ENCODE peak calls at places on chromosomes 5 and 9, in five cellular contexts. One of them, this sample, is unnamed.
A peak's percentile ranks its signal among the peaks of the same experiment; 100 is the strongest.

GRCh38 chr5:174688441-174689354 is 35.7 kb upstream of the MSX2 start:
- DNase-seq in astrocyte of the spinal cord: no peak
- DNase-seq in body of pancreas: no peak
- DNase-seq in AG10803: no peak
- DNase-seq in lower lobe of right lung: no peak
- DNase-seq in this sample: no peak

GRCh38 chr5:149053027-149053705 is 9.7 kb downstream of the SH3TC2 start:
- DNase-seq in astrocyte of the spinal cord: peak; percentile 75
- DNase-seq in body of pancreas: no peak
- DNase-seq in lower lobe of right lung: no peak
- DNase-seq in AG10803: peak; percentile 77
- DNase-seq in this sample: no peak

GRCh38 chr5:76402251-76402879 is 720 bp upstream of the IQGAP2 start:
- DNase-seq in lower lobe of right lung: peak; percentile 80
- DNase-seq in body of pancreas: peak; percentile 58
- DNase-seq in astrocyte of the spinal cord: peak; percentile 13
- DNase-seq in AG10803: no peak
- DNase-seq in this sample: peak; percentile 59

GRCh38 chr5:130923543-130924159 is 241.4 kb downstream of the HINT1 start:
- DNase-seq in body of pancreas: no peak
- DNase-seq in AG10803: peak; percentile 58
- DNase-seq in astrocyte of the spinal cord: no peak
- DNase-seq in lower lobe of right lung: no peak
- DNase-seq in this sample: no peak

GRCh38 chr9:99030082-99030481 is 74.8 kb upstream of the TGFBR1 start:
- DNase-seq in AG10803: peak; percentile 99
- DNase-seq in astrocyte of the spinal cord: peak; percentile 92
- DNase-seq in body of pancreas: no peak
- DNase-seq in lower lobe of right lung: no peak
- DNase-seq in this sample: no peak

GRCh38 chr9:124320062-124320973 is 62.6 kb downstream of the NEK6 start:
- DNase-seq in lower lobe of right lung: peak; percentile 69
- DNase-seq in astrocyte of the spinal cord: peak; percentile 40
- DNase-seq in body of pancreas: peak; percentile 76
- DNase-seq in AG10803: peak; percentile 56
- DNase-seq in this sample: peak; percentile 82

GRCh38 chr5:132362086-132362485 is 7.4 kb upstream of the SLC22A5 start:
- DNase-seq in body of pancreas: no peak
- DNase-seq in astrocyte of the spinal cord: no peak
- DNase-seq in lower lobe of right lung: no peak
- DNase-seq in AG10803: no peak
- DNase-seq in this sample: no peak

GRCh38 chr5:28788954-28789353 is 1750.6 kb upstream of the CDH9 start:
- DNase-seq in body of pancreas: no peak
- DNase-seq in astrocyte of the spinal cord: no peak
- DNase-seq in lower lobe of right lung: no peak
- DNase-seq in AG10803: no peak
- DNase-seq in this sample: no peak

GRCh38 chr9:26112724-26113123 is 434.5 kb upstream of the TUSC1 start:
- DNase-seq in astrocyte of the spinal cord: no peak
- DNase-seq in lower lobe of right lung: no peak
- DNase-seq in body of pancreas: no peak
- DNase-seq in AG10803: peak; percentile 5
- DNase-seq in this sample: no peak

GRCh38 chr9:81522721-81523551 is 166.4 kb downstream of the TLE1 start:
- DNase-seq in lower lobe of right lung: no peak
- DNase-seq in AG10803: peak; percentile 73
- DNase-seq in astrocyte of the spinal cord: peak; percentile 71
- DNase-seq in body of pancreas: peak; percentile 46
- DNase-seq in this sample: no peak

GRCh38 chr5:100761192-100761591 is 141.9 kb downstream of the ST8SIA4 start:
- DNase-seq in body of pancreas: no peak
- DNase-seq in lower lobe of right lung: no peak
- DNase-seq in astrocyte of the spinal cord: peak; percentile 13
- DNase-seq in AG10803: no peak
- DNase-seq in this sample: no peak

GRCh38 chr5:96177303-96177869 is 215.7 kb upstream of the ELL2 start:
- DNase-seq in astrocyte of the spinal cord: peak; percentile 75
- DNase-seq in body of pancreas: no peak
- DNase-seq in AG10803: peak; percentile 67
- DNase-seq in lower lobe of right lung: no peak
- DNase-seq in this sample: no peak

GRCh38 chr5:133482033-133482432 is 130.3 kb downstream of the FSTL4 start:
- DNase-seq in lower lobe of right lung: no peak
- DNase-seq in AG10803: no peak
- DNase-seq in astrocyte of the spinal cord: no peak
- DNase-seq in body of pancreas: no peak
- DNase-seq in this sample: no peak

GRCh38 chr5:128541385-128541784 is 3.3 kb upstream of the FBN2 start:
- DNase-seq in AG10803: no peak
- DNase-seq in body of pancreas: no peak
- DNase-seq in lower lobe of right lung: no peak
- DNase-seq in astrocyte of the spinal cord: no peak
- DNase-seq in this sample: no peak

GRCh38 chr9:128276574-128277270 is 646 bp downstream of the SWI5 start:
- DNase-seq in AG10803: peak; percentile 30
- DNase-seq in astrocyte of the spinal cord: peak; percentile 25
- DNase-seq in lower lobe of right lung: no peak
- DNase-seq in body of pancreas: peak; percentile 31
- DNase-seq in this sample: peak; percentile 31

GRCh38 chr5:92364986-92365550 is 982.0 kb upstream of the ARRDC3 start:
- DNase-seq in body of pancreas: no peak
- DNase-seq in astrocyte of the spinal cord: peak; percentile 86
- DNase-seq in AG10803: peak; percentile 78
- DNase-seq in lower lobe of right lung: no peak
- DNase-seq in this sample: no peak

GRCh38 chr9:93501406-93501805 is 48.0 kb upstream of the FAM120AOS start:
- DNase-seq in astrocyte of the spinal cord: peak; percentile 46
- DNase-seq in lower lobe of right lung: no peak
- DNase-seq in body of pancreas: no peak
- DNase-seq in AG10803: peak; percentile 28
- DNase-seq in this sample: no peak

GRCh38 chr9:72354704-72355103 is 10.3 kb downstream of the ZFAND5 start:
- DNase-seq in body of pancreas: no peak
- DNase-seq in lower lobe of right lung: no peak
- DNase-seq in astrocyte of the spinal cord: no peak
- DNase-seq in AG10803: no peak
- DNase-seq in this sample: no peak

GRCh38 chr5:16025681-16026080 is 153.9 kb downstream of the MARCHF11 start:
- DNase-seq in lower lobe of right lung: no peak
- DNase-seq in astrocyte of the spinal cord: no peak
- DNase-seq in body of pancreas: no peak
- DNase-seq in AG10803: peak; percentile 9
- DNase-seq in this sample: no peak

GRCh38 chr5:138725885-138726457 is 27.3 kb upstream of the CTNNA1 start:
- DNase-seq in astrocyte of the spinal cord: no peak
- DNase-seq in body of pancreas: no peak
- DNase-seq in AG10803: peak; percentile 22
- DNase-seq in lower lobe of right lung: no peak
- DNase-seq in this sample: no peak

DNA sequence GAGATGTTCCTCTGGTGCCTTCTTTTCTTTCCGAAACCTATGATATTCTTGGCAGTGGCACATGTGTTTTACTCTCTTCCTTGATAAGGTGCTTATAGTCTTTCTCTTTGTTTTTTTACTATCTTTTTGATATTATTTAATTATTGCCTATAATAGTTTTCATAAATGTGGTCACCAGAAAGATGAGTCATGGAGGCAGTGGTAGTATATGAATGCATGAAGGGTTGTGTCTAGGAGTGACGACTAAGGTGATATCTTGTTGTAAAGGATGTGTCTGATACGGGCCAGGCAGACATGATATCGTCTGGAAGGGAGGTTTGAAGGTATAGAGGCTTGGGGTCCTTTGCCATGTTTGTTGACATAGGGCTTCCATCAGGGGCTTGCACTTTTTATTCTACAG is 36.8 kb downstream of the SLC44A1 start:
- DNase-seq in AG10803: no peak
- DNase-seq in astrocyte of the spinal cord: no peak
- DNase-seq in body of pancreas: no peak
- DNase-seq in lower lobe of right lung: no peak
- DNase-seq in this sample: no peak
- TF ChIP-seq CTCF in AG10803: no peak
- TF ChIP-seq CTCF in astrocyte of the spinal cord: no peak
- TF ChIP-seq CTCF in body of pancreas: no peak
- TF ChIP-seq CTCF in lower lobe of right lung: no peak
- TF ChIP-seq CTCF in this sample: no peak

GRCh38 chr9:3894764-3895163 is 369.0 kb upstream of the RFX3 start:
- DNase-seq in lower lobe of right lung: no peak
- DNase-seq in AG10803: peak; percentile 88
- DNase-seq in astrocyte of the spinal cord: peak; percentile 94
- DNase-seq in body of pancreas: no peak
- DNase-seq in this sample: no peak
- TF ChIP-seq CTCF in lower lobe of right lung: no peak
- TF ChIP-seq CTCF in AG10803: no peak
- TF ChIP-seq CTCF in astrocyte of the spinal cord: no peak
- TF ChIP-seq CTCF in body of pancreas: no peak
- TF ChIP-seq CTCF in this sample: no peak

DNA sequence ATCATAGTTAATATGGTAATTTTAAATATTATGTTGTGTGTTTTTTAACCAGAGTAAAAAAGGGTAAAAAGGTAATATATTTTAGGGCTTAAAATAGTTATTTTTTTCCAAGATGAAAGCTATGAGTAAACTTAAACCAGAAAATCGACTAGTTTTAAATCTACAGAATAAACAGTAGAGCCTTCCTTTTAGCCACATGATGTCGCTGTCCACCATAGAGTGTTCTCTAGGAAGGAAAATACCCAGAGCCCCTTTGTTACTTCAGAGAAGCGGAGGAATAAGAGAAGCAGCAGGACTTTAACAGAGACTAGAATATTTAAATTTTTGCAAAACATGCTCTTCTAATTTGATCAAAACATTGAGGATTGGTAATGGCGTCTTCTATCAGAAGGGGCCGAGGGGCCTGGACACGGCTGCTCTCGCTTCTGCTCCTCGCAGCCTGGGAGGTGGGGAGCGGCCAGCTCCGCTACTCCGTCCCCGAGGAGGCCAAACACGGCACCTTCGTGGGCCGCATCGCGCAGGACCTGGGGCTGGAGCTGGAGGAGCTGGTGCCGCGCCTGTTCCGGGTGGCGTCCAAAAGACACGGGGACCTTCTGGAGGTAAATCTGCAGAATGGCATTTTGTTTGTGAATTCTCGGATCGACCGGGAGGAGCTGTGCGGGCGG is at the start of gene PCDHA2:
- DNase-seq in lower lobe of right lung: no peak
- DNase-seq in AG10803: no peak
- DNase-seq in body of pancreas: no peak
- DNase-seq in astrocyte of the spinal cord: no peak
- DNase-seq in this sample: no peak
- TF ChIP-seq CTCF in lower lobe of right lung: no peak
- TF ChIP-seq CTCF in AG10803: no peak
- TF ChIP-seq CTCF in body of pancreas: no peak
- TF ChIP-seq CTCF in astrocyte of the spinal cord: no peak
- TF ChIP-seq CTCF in this sample: no peak

GRCh38 chr5:151889614-151890013 is 35.0 kb downstream of the GLRA1 start:
- DNase-seq in lower lobe of right lung: no peak
- DNase-seq in astrocyte of the spinal cord: no peak
- DNase-seq in AG10803: no peak
- DNase-seq in body of pancreas: no peak
- DNase-seq in this sample: no peak

GRCh38 chr5:151892393-151892792 is 32.3 kb downstream of the GLRA1 start:
- DNase-seq in lower lobe of right lung: no peak
- DNase-seq in AG10803: no peak
- DNase-seq in body of pancreas: no peak
- DNase-seq in astrocyte of the spinal cord: no peak
- DNase-seq in this sample: no peak

GRCh38 chr5:151885138-151885908 is 39.3 kb downstream of the GLRA1 start:
- DNase-seq in AG10803: no peak
- DNase-seq in body of pancreas: no peak
- DNase-seq in lower lobe of right lung: no peak
- DNase-seq in astrocyte of the spinal cord: no peak
- DNase-seq in this sample: no peak

GRCh38 chr5:151886741-151887261 is 37.9 kb downstream of the GLRA1 start:
- DNase-seq in AG10803: peak; percentile 9
- DNase-seq in body of pancreas: no peak
- DNase-seq in lower lobe of right lung: no peak
- DNase-seq in astrocyte of the spinal cord: no peak
- DNase-seq in this sample: no peak

DNA sequence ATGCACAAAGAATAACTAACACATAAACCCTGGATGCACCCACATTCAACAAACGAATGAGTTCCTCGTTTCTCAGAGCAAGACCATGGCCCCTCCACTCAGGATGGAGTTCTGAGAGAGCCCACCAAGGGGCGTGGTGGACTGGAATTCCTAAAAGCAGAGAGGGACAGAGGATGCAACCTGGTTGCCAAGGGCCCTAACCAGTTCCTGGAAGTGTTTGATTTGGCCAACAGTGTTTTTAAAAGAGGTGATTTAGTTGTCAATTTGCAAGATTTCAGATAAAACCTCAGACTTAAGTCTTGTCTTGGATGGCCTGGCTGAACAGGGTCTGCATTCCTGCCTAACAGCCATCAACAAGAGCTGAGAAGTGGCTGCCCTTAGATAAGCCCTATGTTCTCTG is 34.4 kb downstream of the GLRA1 start:
- DNase-seq in body of pancreas: no peak
- DNase-seq in astrocyte of the spinal cord: no peak
- DNase-seq in lower lobe of right lung: no peak
- DNase-seq in AG10803: no peak
- DNase-seq in this sample: no peak
- TF ChIP-seq CTCF in body of pancreas: no peak
- TF ChIP-seq CTCF in astrocyte of the spinal cord: no peak
- TF ChIP-seq CTCF in lower lobe of right lung: no peak
- TF ChIP-seq CTCF in AG10803: no peak
- TF ChIP-seq CTCF in this sample: no peak

DNA sequence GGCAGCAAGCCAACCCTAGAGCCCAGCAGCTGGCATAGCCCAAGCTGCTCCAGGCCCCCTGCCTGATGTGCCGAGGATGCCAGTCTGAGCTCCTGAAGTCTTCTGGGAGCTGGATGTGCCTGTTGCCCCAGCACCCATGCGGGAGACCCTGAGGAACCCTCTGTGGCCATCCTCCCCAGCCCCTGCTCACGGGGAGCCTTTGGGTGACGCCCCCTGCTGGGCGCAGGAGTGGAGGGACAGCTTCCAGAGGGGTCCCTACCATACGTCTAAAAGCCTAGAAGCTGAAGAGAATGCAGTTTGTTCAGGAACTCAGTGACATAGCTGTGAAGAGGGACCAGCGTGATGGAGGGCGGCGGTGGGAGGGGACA is 33.1 kb upstream of the MVB12B start:
- DNase-seq in lower lobe of right lung: no peak
- DNase-seq in body of pancreas: no peak
- DNase-seq in AG10803: no peak
- DNase-seq in astrocyte of the spinal cord: no peak
- DNase-seq in this sample: peak; percentile 48
- TF ChIP-seq CTCF in lower lobe of right lung: no peak
- TF ChIP-seq CTCF in body of pancreas: no peak
- TF ChIP-seq CTCF in AG10803: no peak
- TF ChIP-seq CTCF in astrocyte of the spinal cord: no peak
- TF ChIP-seq CTCF in this sample: peak; percentile 55

DNA sequence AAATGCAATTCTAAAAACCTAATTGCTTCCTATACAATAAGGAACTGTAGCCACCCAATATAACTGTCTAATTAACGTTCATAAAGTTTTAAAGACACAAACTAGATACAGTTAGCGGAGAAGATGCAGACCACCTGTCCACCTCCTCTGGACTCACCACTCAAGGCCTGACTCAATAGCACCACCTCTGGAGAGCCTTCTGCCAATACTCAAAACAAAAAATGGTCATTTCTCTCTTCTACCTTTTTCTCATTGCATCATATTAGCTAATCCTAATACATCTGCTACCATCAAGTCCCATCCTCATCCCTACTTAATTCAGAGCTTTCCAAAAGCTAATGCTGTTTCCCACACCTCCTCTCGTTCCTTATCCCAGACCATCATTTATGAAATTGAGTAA is 159.9 kb downstream of the MLLT3 start:
- DNase-seq in body of pancreas: no peak
- DNase-seq in astrocyte of the spinal cord: no peak
- DNase-seq in lower lobe of right lung: no peak
- DNase-seq in AG10803: no peak
- DNase-seq in this sample: no peak
- TF ChIP-seq CTCF in body of pancreas: no peak
- TF ChIP-seq CTCF in astrocyte of the spinal cord: peak; percentile 14
- TF ChIP-seq CTCF in lower lobe of right lung: no peak
- TF ChIP-seq CTCF in AG10803: no peak
- TF ChIP-seq CTCF in this sample: no peak

This sample was measured in endothelial cell.